ENCODE peak calls at places on chromosomes 16 and 17, in five cellular contexts. L is cardiac fibroblast, I is left ventricle myocardium inferior, M is endothelial cell of umbilical vein, N is cardiac muscle cell. Z is an unnamed sample.

GRCh38 chr16:50401355-50401754 is 32.6 kb upstream of the BRD7 start:
- DNase-seq in M (no peak), L (no peak), I (no peak), N (no peak), Z (no peak)

GRCh38 chr17:40598928-40599627 is 33.8 kb upstream of the CCR7 start:
- DNase-seq in I (no peak), N (no peak), M (no peak), L (peak), Z (peak)

GRCh38 chr17:78131172-78132085 is 858 bp downstream of the TMC8 start:
- DNase-seq in L (no peak), M (no peak), N (no peak), I (no peak), Z (no peak)

GRCh38 chr16:13727943-13728342 is 192.0 kb upstream of the ERCC4 start:
- DNase-seq in N (no peak), L (no peak), I (no peak), M (no peak), Z (no peak)

GRCh38 chr17:6670571-6670970 is 19.0 kb downstream of the C17orf100 start:
- DNase-seq in I (no peak), L (no peak), N (no peak), M (no peak), Z (no peak)

GRCh38 chr17:1673041-1673790 is 11.5 kb downstream of the PRPF8 start:
- DNase-seq in M (no peak), L (no peak), I (no peak), N (no peak), Z (no peak)

GRCh38 chr16:70381604-70382342 is 35.1 kb downstream of the DDX19A start:
- DNase-seq in N (no peak), I (no peak), M (no peak), L (no peak), Z (no peak)

GRCh38 chr17:80356231-80356856 is 58.6 kb upstream of the ENDOV start:
- DNase-seq in I (no peak), L (no peak), M (no peak), N (no peak), Z (no peak)

GRCh38 chr17:77840156-77840555 is 118.3 kb upstream of the TNRC6C start:
- DNase-seq in N (no peak), I (peak), M (peak), L (peak), Z (peak)

GRCh38 chr16:14634389-14634725 is 1.6 kb downstream of the BFAR start:
- DNase-seq in M (no peak), I (no peak), N (no peak), L (no peak), Z (no peak)

GRCh38 chr16:54425068-54425467 is 138.5 kb upstream of the IRX3 start:
- DNase-seq in M (no peak), I (no peak), L (no peak), N (no peak), Z (no peak)

GRCh38 chr16:86725401-86725800 is 147.1 kb downstream of the FOXL1 start:
- DNase-seq in N (no peak), I (no peak), L (no peak), M (no peak), Z (no peak)

GRCh38 chr16:21619765-21620462 is 20.5 kb downstream of the METTL9 start:
- DNase-seq in I (no peak), M (no peak), N (peak), L (no peak), Z (no peak)

GRCh38 chr17:79811036-79811887 is 14.4 kb upstream of the CBX8 start:
- DNase-seq in I (no peak), M (peak), N (peak), L (no peak), Z (no peak)

GRCh38 chr17:2716649-2717048 is 5.1 kb upstream of the CLUH start:
- DNase-seq in M (no peak), I (no peak), N (no peak), L (no peak), Z (no peak)

GRCh38 chr17:74485012-74485743 is 18.7 kb downstream of the CD300A start:
- DNase-seq in N (no peak), I (no peak), L (no peak), M (no peak), Z (no peak)

GRCh38 chr17:71423871-71424546 is 696.8 kb upstream of the SOX9 start:
- DNase-seq in L (no peak), N (no peak), I (no peak), M (no peak), Z (no peak)
- TF ChIP-seq CTCF in L (no peak), N (no peak), I (no peak), M (no peak), Z (no peak)

GRCh38 chr17:13598353-13599167 is 3.2 kb downstream of the HS3ST3A1 start:
- DNase-seq in L (no peak), N (no peak), M (no peak), I (no peak), Z (peak)

GRCh38 chr17:13594762-13595697 is 6.7 kb downstream of the HS3ST3A1 start:
- DNase-seq in M (peak), I (peak), N (peak), L (peak), Z (peak)

GRCh38 chr17:13594310-13594709 is 7.4 kb downstream of the HS3ST3A1 start:
- DNase-seq in L (no peak), N (no peak), I (no peak), M (no peak), Z (no peak)

GRCh38 chr17:13597723-13598347 is 3.9 kb downstream of the HS3ST3A1 start:
- DNase-seq in I (no peak), L (peak), M (peak), N (peak), Z (peak)

DNA sequence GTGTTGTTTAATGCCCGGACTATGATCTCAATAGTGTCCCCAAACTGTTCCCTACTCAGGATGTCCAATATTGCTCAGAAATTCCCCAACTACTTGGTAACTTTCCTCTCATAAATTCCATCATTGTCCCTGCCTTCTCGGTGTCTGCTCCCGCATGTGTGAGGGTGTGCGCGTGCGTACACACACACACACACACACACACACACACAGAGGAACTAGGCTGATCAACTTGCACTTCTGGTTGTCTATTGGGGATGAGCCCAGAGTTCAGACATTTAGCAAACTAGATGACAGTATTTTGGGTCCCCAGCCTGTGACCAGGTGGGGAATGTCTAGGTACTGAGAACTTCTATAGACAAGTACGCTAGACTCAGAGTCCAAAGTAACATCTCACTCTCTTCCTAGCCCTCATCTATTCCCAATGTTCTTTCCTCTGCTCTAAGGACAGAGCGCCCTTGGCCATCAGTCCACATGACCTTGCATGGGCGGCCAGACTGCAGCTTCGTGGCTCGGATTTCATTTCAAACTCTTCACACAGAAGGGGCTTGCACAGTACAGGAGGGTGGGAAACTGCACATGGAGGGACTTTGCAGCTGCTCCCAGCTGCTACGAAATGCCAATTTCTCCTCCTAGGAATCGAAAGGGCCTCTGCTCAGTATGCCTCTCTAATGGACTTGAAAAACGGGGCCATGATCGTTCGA is 5.3 kb downstream of the HS3ST3A1 start:
- DNase-seq in I (no peak), M (no peak), L (no peak), N (peak), Z (no peak)
- H3K4me3 ChIP-seq in I (no peak), M (no peak), L (no peak), N (no peak), Z (peak)

DNA sequence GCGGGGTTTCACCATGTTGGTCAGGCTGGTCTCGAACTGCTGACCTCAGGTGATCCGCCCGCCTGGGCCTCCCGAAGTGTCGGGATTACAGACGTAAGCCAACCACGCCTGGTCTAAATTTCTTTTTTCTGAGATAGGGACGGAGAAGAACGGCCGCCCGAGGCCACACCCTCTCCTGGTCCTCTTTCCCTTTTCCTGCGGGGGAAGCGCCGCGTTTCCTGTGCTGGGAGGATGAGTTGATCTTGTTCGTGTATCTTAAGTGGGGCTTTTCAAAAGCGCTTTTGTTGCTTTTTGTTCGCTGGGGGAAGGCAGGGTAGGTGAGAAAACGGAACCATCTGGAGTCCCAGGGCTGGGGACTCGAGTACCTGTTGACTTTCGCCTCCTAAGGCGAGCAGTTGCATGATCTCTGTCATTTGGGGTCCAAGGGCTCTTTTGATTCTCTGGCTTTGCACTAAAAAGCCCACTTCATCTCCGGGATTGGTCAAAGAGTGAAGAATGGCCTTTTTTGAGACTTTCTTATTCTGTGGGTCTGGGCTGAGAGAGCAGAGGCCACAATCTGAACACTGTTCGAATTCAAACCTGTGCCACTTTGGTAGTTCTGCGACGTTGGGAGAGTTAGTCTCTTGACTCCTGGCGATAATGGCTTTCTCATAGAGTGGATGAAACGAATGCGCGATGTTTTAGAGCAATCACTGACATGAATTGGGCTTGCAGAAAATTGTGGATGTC is 1.3 kb downstream of the FUS start:
- DNase-seq in M (peak), I (peak), L (peak), N (no peak), Z (no peak)
- TF ChIP-seq CTCF in M (no peak), I (no peak), L (no peak), N (no peak), Z (no peak)

DNA sequence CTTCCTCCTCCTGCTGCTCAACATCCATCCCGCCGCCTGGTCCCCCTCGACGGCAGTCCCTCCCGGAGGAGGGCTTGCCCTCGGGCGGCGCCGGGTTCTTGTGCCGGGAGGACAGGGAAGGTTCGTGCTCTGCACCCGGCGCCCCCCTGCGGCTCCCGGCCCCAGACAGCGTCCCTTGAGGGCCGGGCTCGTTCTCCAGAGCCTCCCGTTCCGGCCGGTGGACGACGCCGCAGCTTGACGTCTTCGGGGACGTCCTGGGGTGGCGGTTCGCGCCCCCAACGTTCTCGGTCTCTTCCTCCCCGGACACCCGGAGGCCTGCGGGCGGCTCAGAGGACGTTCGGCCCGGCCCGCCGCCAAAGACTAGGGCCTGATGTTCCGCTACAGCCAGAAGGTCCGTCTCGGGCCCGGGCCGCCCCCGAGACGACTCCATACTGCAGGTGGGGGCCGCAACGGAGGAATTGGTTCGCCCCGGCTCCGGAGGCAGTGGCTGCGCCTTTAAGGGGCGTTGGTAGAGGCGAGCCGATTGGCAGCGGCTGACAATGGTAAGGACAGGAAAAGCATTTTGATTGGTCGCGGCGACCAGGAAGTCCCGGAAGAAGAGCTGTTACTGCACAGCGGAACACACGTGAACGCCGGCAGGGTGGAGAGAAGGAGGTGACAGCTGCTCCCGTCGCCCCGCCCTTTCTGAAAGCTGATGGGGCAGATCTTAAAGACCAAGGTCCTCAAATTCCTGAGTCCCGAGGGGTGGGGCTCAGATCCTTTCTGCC is at the start of gene BORCS6:
- DNase-seq in N (peak), M (peak), I (peak), L (peak), Z (peak)
- H3K4me3 ChIP-seq in N (peak), M (peak), I (peak), L (peak), Z (peak)

DNA sequence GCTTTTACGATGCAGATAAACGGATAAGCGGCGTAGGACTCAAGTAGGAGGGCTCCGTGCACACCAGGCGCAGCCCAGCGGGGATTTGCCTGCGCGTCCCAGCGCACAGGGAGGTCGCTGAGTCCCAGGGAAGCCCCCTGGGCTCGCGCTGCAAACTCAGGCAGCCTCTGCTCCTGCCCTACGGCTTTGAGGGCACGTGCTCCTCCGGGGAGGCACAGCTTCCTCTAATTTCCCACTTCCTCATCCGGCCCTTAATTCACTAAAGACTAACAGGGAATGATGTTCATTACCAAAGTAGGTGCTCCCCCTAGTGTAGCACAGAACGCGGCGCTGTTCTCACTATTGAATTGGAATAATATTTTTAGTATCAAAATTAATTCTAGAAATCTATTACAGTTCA is 825.4 kb downstream of the KCNJ18 start:
- DNase-seq in L (no peak), I (no peak), M (no peak), N (no peak), Z (peak)
- TF ChIP-seq CTCF in L (no peak), I (no peak), M (no peak), N (no peak), Z (no peak)

DNA sequence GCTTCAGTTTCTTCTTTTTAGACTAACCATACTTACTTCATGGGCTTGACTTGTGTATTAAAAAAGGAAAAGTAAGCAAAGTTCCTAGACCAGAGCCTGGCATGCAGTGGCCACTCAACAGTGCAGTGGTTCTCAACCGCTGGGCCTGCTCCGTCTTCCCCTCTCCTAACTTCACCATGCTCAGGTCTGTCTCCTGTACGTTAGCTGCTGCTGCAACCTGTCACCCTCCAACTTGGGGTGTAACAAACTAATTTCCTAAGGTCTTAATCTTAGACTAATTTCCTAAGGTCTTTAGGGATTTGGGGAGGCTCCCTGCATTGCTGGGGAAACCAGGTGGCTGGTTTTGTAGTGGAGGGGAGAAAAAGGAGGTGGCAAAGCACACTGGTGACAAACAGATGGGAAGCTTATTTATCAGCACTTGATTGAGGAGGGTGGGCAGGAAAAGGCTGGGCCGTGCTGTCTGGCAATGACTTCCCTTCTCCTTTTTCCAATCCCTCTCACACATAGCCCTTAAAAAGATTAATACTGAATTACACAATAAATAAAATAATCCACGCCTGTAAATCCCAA is 2.2 kb upstream of the ARL4D start:
- DNase-seq in N (no peak), L (no peak), M (no peak), I (no peak), Z (no peak)
- H3K4me3 ChIP-seq in N (no peak), L (no peak), M (no peak), I (no peak), Z (no peak)

GRCh38 chr17:57868007-57868774 is 18.3 kb upstream of the MRPS23 start:
- DNase-seq in M (peak), N (no peak), I (peak), L (peak), Z (peak)
- TF ChIP-seq CTCF in M (no peak), N (peak), I (peak), L (peak), Z (peak)

DNA sequence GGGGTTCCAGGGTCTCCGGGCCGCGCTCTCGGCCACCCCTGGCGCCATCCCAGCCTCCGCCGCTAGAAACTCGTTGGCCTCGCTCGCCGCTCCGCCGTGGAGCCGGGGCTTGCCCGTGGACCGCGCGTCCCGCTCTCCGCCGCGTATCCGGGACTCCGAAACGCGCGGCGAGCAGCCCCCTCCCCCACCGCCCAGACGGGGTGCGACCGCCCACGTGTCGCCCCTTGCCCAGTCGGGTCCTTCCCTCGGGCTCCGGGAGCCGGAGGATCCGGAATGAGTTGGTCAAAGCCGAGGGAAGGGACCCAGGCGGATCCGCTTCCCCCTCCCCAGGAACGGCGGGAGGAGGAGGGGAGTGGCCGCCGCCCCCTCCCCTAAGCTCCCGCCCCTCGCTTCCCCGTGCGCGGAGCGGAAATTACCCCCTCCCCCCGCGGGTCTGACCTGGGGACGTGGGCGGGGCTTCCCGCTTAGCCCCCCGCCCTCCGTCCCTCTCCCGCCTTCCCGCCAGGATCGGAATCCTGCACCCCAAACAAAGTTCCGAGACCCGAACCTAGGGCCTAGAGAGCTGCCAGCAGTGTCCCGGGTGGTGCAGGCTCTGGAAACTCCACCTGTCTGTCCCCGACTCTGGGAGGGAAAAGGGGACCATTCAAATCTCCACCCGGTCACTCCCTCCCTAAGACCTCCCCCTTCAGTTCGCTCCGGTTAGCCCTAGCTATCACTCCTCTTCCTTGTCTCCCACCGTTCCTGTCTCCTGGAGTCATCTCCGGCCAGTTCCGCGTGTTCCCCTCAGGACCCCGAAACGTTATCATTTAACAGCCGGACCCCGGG is 1.1 kb upstream of the IGF2BP1 start:
- DNase-seq in N (peak), I (no peak), M (peak), L (no peak), Z (no peak)
- H3K4me3 ChIP-seq in N (peak), I (peak), M (peak), L (peak), Z (peak)